ENCODE peak calls at places on chromosome 21, in eight cellular contexts. V is GM19239, U is T-helper 9 cell, L is lung, M is fibroblast of lung, G is left cardiac atrium, J is astrocyte of the spinal cord, A is activated B cell treated with CpG ODN at 0.5 μM for 24 hours. E is an unnamed sample.

GRCh38 chr21:44509539-44509938 is 30.5 kb downstream of the KRTAP10-1 start:
- DNase-seq in V (no peak), J (no peak), G (peak; percentile 76), U (no peak), A (no peak), M (no peak), L (peak; percentile 79), E (no peak)

GRCh38 chr21:35597750-35598339 is 462.5 kb downstream of the SETD4 start:
- DNase-seq in M (no peak), J (no peak), A (no peak), L (no peak), V (no peak), U (no peak), G (no peak), E (no peak)

GRCh38 chr21:41183575-41183974 is 15.6 kb downstream of the BACE2 start:
- DNase-seq in A (no peak), J (no peak), U (no peak), L (no peak), G (no peak), M (no peak), V (no peak), E (no peak)

GRCh38 chr21:28375708-28376385 is 616.8 kb downstream of the LTN1 start:
- DNase-seq in U (no peak), G (no peak), M (peak; percentile 33), A (no peak), V (no peak), L (no peak), J (peak; percentile 70), E (peak; percentile 82)

GRCh38 chr21:14875186-14875585 is 189.6 kb downstream of the NRIP1 start:
- DNase-seq in M (no peak), V (no peak), U (no peak), A (no peak), L (no peak), G (no peak), J (no peak), E (no peak)

GRCh38 chr21:19523066-19523465 is 1119.5 kb upstream of the TMPRSS15 start:
- DNase-seq in L (no peak), G (no peak), U (no peak), J (no peak), M (no peak), A (no peak), V (no peak), E (no peak)

GRCh38 chr21:16983425-16983824 is 529.4 kb upstream of the CXADR start:
- DNase-seq in M (no peak), V (no peak), J (no peak), A (no peak), U (no peak), G (no peak), L (no peak), E (no peak)

GRCh38 chr21:45937721-45938452 is 43.7 kb upstream of the COL6A1 start:
- DNase-seq in A (no peak), J (no peak), G (no peak), M (no peak), V (no peak), L (no peak), U (no peak), E (no peak)

GRCh38 chr21:43809346-43809799 is 20.0 kb downstream of the RRP1 start:
- DNase-seq in G (no peak), J (no peak), U (no peak), M (no peak), A (no peak), V (no peak), L (no peak), E (no peak)

GRCh38 chr21:45873866-45874265 is 107.7 kb upstream of the COL6A1 start:
- DNase-seq in G (peak; percentile 10), A (no peak), J (no peak), L (no peak), U (no peak), M (no peak), V (no peak), E (no peak)

GRCh38 chr21:39845581-39846130 is 21.6 kb upstream of the PCP4 start:
- DNase-seq in J (peak; percentile 73), V (no peak), G (no peak), U (no peak), A (no peak), L (no peak), M (no peak), E (no peak)

GRCh38 chr21:21612446-21612845 is 614.2 kb downstream of the NCAM2 start:
- DNase-seq in L (no peak), A (no peak), J (peak; percentile 91), U (no peak), G (no peak), M (peak; percentile 97), V (no peak), E (peak; percentile 70)

GRCh38 chr21:42518216-42518615 is 4.6 kb downstream of the SLC37A1 start:
- DNase-seq in M (peak; percentile 37), V (no peak), A (no peak), L (no peak), J (peak; percentile 91), U (no peak), G (no peak), E (peak; percentile 75)

GRCh38 chr21:36320421-36321324 is 676 bp downstream of the MORC3 start:
- DNase-seq in L (peak; percentile 66), A (no peak), G (peak; percentile 75), M (peak; percentile 67), J (peak; percentile 76), V (no peak), U (no peak), E (peak; percentile 79)

GRCh38 chr21:32819702-32820101 is 48.1 kb upstream of the PAXBP1 start:
- DNase-seq in G (peak; percentile 49), U (no peak), V (no peak), J (peak; percentile 62), L (no peak), M (peak; percentile 96), A (no peak), E (peak; percentile 78)

GRCh38 chr21:45827881-45828579 is 153.5 kb upstream of the COL6A1 start:
- DNase-seq in V (no peak), M (no peak), U (no peak), L (no peak), J (no peak), A (no peak), G (no peak), E (no peak)

GRCh38 chr21:33406493-33406892 is 3.3 kb downstream of the IFNGR2 start:
- DNase-seq in U (no peak), J (no peak), M (no peak), V (no peak), A (no peak), L (no peak), G (no peak), E (no peak)

GRCh38 chr21:27580276-27580675 is 613.4 kb upstream of the ADAMTS5 start:
- DNase-seq in J (peak; percentile 50), M (peak; percentile 58), U (no peak), A (no peak), G (no peak), V (no peak), L (no peak), E (peak; percentile 72)

GRCh38 chr21:45542242-45542666 is at the start of gene SLC19A1:
- DNase-seq in U (peak; percentile 62), A (peak; percentile 81), G (peak; percentile 84), J (no peak), V (peak; percentile 99), L (peak; percentile 65), M (peak; percentile 51), E (peak; percentile 55)

GRCh38 chr21:44078411-44078981 is 28.7 kb upstream of the PWP2 start:
- DNase-seq in A (no peak), U (no peak), J (no peak), M (no peak), V (no peak), L (no peak), G (no peak), E (no peak)

GRCh38 chr21:37642493-37642892 is 273.8 kb downstream of the KCNJ6 start:
- DNase-seq in U (peak; percentile 6), A (no peak), V (no peak), L (no peak), G (no peak), J (no peak), M (no peak), E (no peak)

GRCh38 chr21:42424848-42425602 is 21.3 kb downstream of the UBASH3A start:
- DNase-seq in J (no peak), A (no peak), L (no peak), U (peak; percentile 68), V (peak; percentile 23), M (no peak), G (no peak), E (no peak)

GRCh38 chr21:36420571-36421339 is 35.6 kb downstream of the CHAF1B start:
- DNase-seq in A (no peak), U (no peak), G (no peak), L (no peak), M (no peak), J (no peak), V (no peak), E (no peak)

GRCh38 chr21:35041122-35041521 is 8.0 kb downstream of the RUNX1 start:
- DNase-seq in M (no peak), L (no peak), V (no peak), A (no peak), J (no peak), G (no peak), U (no peak), E (no peak)

GRCh38 chr21:36422279-36423098 is 37.3 kb downstream of the CHAF1B start:
- DNase-seq in V (peak; percentile 46), U (peak; percentile 6), J (peak; percentile 41), A (no peak), G (peak; percentile 68), M (peak; percentile 63), L (peak; percentile 45), E (peak; percentile 69)

GRCh38 chr21:38491536-38491935 is 6.7 kb downstream of the ERG start:
- DNase-seq in M (no peak), A (no peak), V (no peak), U (no peak), G (no peak), L (no peak), J (no peak), E (no peak)

GRCh38 chr21:15309721-15310120 is 244.9 kb upstream of the NRIP1 start:
- DNase-seq in J (no peak), A (no peak), M (no peak), V (no peak), L (no peak), U (no peak), G (peak; percentile 53), E (no peak)

GRCh38 chr21:34128674-34129038 is 55.3 kb downstream of the MRPS6 start:
- DNase-seq in A (no peak), M (no peak), U (no peak), V (no peak), L (no peak), G (no peak), J (peak; percentile 4), E (no peak)

GRCh38 chr21:41883582-41883981 is 4.4 kb upstream of the PRDM15 start:
- DNase-seq in A (no peak), G (no peak), J (no peak), L (no peak), M (no peak), U (no peak), V (no peak), E (no peak)

GRCh38 chr21:45973475-45974072 is 8.0 kb upstream of the COL6A1 start:
- DNase-seq in V (peak; percentile 85), M (peak; percentile 88), U (peak; percentile 59), J (peak; percentile 90), A (peak; percentile 54), L (peak; percentile 74), G (peak; percentile 90), E (peak; percentile 82)

GRCh38 chr21:33968998-33969353 is 53.4 kb upstream of the ATP5PO start:
- DNase-seq in A (no peak), V (no peak), G (no peak), U (no peak), J (no peak), M (no peak), L (no peak), E (no peak)

GRCh38 chr21:37245151-37245550 is 22.0 kb downstream of the VPS26C start:
- DNase-seq in V (no peak), G (no peak), L (no peak), M (no peak), U (no peak), A (no peak), J (no peak), E (no peak)

GRCh38 chr21:32423320-32423719 is 10.8 kb downstream of the EVA1C start:
- DNase-seq in U (no peak), M (peak; percentile 70), L (no peak), G (no peak), V (no peak), A (no peak), J (peak; percentile 86), E (peak; percentile 95)

GRCh38 chr21:36163780-36164426 is 7.3 kb downstream of the DOP1B start:
- DNase-seq in G (no peak), V (no peak), U (no peak), M (no peak), L (no peak), J (no peak), A (no peak), E (no peak)